ENCODE peak calls at places on chromosomes 4 and X, in five cellular contexts. P is astrocyte of the cerebellum; N is CD4-positive, alpha-beta T cell; G is Calu3; I is fibroblast of lung. E is an unnamed sample.
A peak's percentile ranks its signal among the peaks of the same experiment; 100 is the strongest.

GRCh38 chr4:17276821-17277220 is 235.1 kb downstream of the QDPR start:
- DNase-seq in N (no peak), P (peak; percentile 8), G (no peak), I (peak; percentile 32), E (no peak)

GRCh38 chr4:13611283-13611842 is 16.2 kb downstream of the BOD1L1 start:
- DNase-seq in N (no peak), I (peak; percentile 33), G (no peak), P (no peak), E (peak; percentile 19)

GRCh38 chrX:109714340-109714958 is 18.6 kb downstream of the ACSL4 start:
- DNase-seq in N (no peak), I (peak; percentile 86), P (peak; percentile 33), G (no peak), E (no peak)

GRCh38 chr4:122661661-122662160 is 40.8 kb upstream of the IL21 start:
- DNase-seq in G (no peak), N (no peak), P (no peak), I (peak; percentile 37), E (no peak)

GRCh38 chrX:138748480-138748879 is 37.0 kb upstream of the FGF13 start:
- DNase-seq in I (peak; percentile 15), N (no peak), G (no peak), P (peak; percentile 11), E (no peak)

GRCh38 chr4:176393306-176394013 is 73.7 kb downstream of the SPCS3 start:
- DNase-seq in P (no peak), I (peak; percentile 59), N (no peak), G (no peak), E (peak; percentile 25)

GRCh38 chrX:10240918-10241317 is 84.1 kb downstream of the CLCN4 start:
- DNase-seq in I (peak; percentile 76), N (no peak), G (no peak), P (peak; percentile 50), E (peak; percentile 63)

GRCh38 chr4:185576314-185576713 is 41.0 kb upstream of the PDLIM3 start:
- DNase-seq in G (no peak), I (no peak), N (no peak), P (no peak), E (no peak)

GRCh38 chr4:169658196-169658595 is 37.8 kb downstream of the CLCN3 start:
- DNase-seq in G (no peak), P (no peak), I (no peak), N (no peak), E (no peak)

GRCh38 chr4:138158746-138159297 is 83.3 kb downstream of the SLC7A11 start:
- DNase-seq in I (peak; percentile 73), N (no peak), G (no peak), P (peak; percentile 29), E (peak; percentile 56)

GRCh38 chrX:71144651-71145050 is at the start of gene NLGN3:
- DNase-seq in P (no peak), I (peak; percentile 0), G (no peak), N (no peak), E (no peak)

GRCh38 chrX:37752941-37753340 is 26.9 kb upstream of the CYBB start:
- DNase-seq in N (no peak), I (no peak), G (no peak), P (no peak), E (no peak)

GRCh38 chrX:134246282-134246681 is 9.3 kb downstream of the CCDC160 start:
- DNase-seq in G (no peak), N (no peak), P (no peak), I (peak; percentile 48), E (peak; percentile 2)

GRCh38 chrX:1535241-1536041 is 1.5 kb downstream of the P2RY8 start:
- DNase-seq in N (peak; percentile 27), I (no peak), P (no peak), G (no peak), E (no peak)

GRCh38 chrX:14832591-14832990 is 40.3 kb downstream of the FANCB start:
- DNase-seq in P (no peak), I (peak; percentile 20), G (no peak), N (no peak), E (no peak)

GRCh38 chr4:140305053-140305452 is 68.4 kb upstream of the SCOC start:
- DNase-seq in P (no peak), N (no peak), I (no peak), G (no peak), E (no peak)

GRCh38 chr4:88831063-88831462 is 133.4 kb upstream of the NAP1L5 start:
- DNase-seq in I (no peak), G (no peak), P (no peak), N (no peak), E (no peak)
- TF ChIP-seq CTCF in I (no peak), G (no peak), P (no peak), N (no peak), E (no peak)

DNA sequence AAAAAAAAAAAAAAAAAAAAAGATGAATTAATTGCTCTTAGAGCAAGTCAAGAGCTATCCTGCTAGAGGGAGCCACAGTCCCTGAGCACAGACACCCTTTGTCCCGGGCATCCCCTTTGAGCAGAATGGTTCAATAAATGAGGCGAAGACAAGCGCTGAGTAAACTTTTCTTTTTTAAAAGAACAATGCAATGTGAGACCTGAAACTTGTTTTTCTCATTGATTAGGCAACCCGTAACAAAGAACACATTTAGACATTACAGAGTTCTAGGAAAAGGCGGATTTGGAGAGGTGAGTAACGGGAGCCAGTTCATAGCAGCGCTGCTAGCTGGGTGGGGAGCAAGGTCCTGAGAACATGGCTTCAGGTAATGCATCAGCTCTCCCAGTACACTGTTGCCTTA is 46.1 kb downstream of the GRK4 start:
- DNase-seq in I (peak; percentile 26), G (peak; percentile 40), N (no peak), P (no peak), E (peak; percentile 44)
- TF ChIP-seq CTCF in I (peak; percentile 31), G (no peak), N (no peak), P (peak; percentile 19), E (peak; percentile 54)

GRCh38 chrX:8820910-8821527 is 19.8 kb upstream of the FAM9A start:
- DNase-seq in P (no peak), I (peak; percentile 27), G (no peak), N (no peak), E (no peak)
- TF ChIP-seq CTCF in P (peak; percentile 3), I (peak; percentile 6), G (no peak), N (no peak), E (no peak)

GRCh38 chrX:17802756-17803155 is 58.3 kb downstream of the RAI2 start:
- DNase-seq in I (no peak), P (no peak), G (no peak), N (no peak), E (no peak)

GRCh38 chrX:17803449-17803848 is 57.6 kb downstream of the RAI2 start:
- DNase-seq in N (no peak), P (no peak), I (no peak), G (no peak), E (no peak)

GRCh38 chrX:17801431-17801830 is 59.7 kb downstream of the RAI2 start:
- DNase-seq in G (no peak), I (no peak), P (no peak), N (no peak), E (no peak)

GRCh38 chrX:17809273-17809672 is 51.8 kb downstream of the RAI2 start:
- DNase-seq in N (no peak), I (no peak), G (no peak), P (no peak), E (no peak)

DNA sequence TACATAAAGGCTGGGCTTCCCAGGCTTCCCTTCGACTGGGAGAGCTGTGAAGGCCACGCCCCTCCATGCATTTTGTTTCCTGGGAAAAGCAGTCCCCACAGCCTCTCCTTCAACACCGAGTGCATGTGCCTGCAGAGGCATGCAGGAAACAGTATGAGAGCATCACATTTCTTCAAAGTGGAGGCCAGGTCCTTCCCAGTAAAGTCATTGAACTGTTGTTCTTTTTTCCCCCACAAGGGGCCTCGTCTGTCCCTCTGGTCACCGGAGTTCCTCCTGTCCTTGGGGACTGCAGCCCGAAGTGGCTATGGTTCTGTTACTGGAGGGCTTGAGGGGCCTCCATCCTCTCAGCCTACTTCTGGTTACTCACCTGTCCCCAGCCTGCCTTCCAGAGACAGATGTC is 56.0 kb downstream of the RAI2 start:
- DNase-seq in I (no peak), P (no peak), N (no peak), G (no peak), E (no peak)
- TF ChIP-seq CTCF in I (no peak), P (no peak), N (no peak), G (peak; percentile 12), E (no peak)

GRCh38 chrX:130216312-130216711 is 44.5 kb downstream of the RAB33A start:
- DNase-seq in I (peak; percentile 1), P (no peak), N (no peak), G (no peak), E (no peak)
- TF ChIP-seq CTCF in I (no peak), P (no peak), N (no peak), G (no peak), E (no peak)

GRCh38 chr4:127598656-127599055 is 34.1 kb upstream of the INTU start:
- DNase-seq in I (no peak), N (no peak), P (no peak), G (no peak), E (no peak)

GRCh38 chr4:127604949-127605709 is 27.6 kb upstream of the INTU start:
- DNase-seq in P (no peak), G (no peak), I (peak; percentile 73), N (no peak), E (peak; percentile 8)

GRCh38 chr4:127606823-127607222 is 25.9 kb upstream of the INTU start:
- DNase-seq in I (no peak), G (no peak), N (no peak), P (no peak), E (no peak)

GRCh38 chr4:127601029-127601428 is 31.7 kb upstream of the INTU start:
- DNase-seq in G (no peak), P (no peak), N (no peak), I (peak; percentile 75), E (no peak)
- TF ChIP-seq CTCF in G (no peak), P (peak; percentile 18), N (no peak), I (peak; percentile 56), E (peak; percentile 31)

GRCh38 chrX:40318796-40319195 is 221.0 kb upstream of the BCOR start:
- DNase-seq in G (no peak), I (no peak), P (no peak), N (no peak), E (no peak)
- TF ChIP-seq CTCF in G (no peak), I (no peak), P (no peak), N (no peak), E (no peak)